ENCODE peak calls at places on chromosomes 11 and 22, in four cellular contexts. Z, J, C and K are unnamed samples.

GRCh38 chr11:119584193-119585037 is 144.6 kb downstream of the NECTIN1 start:
- DNase-seq in Z (no peak), J (peak; percentile 75), C (no peak), K (peak; percentile 44)

GRCh38 chr11:73578786-73579185 is 19.1 kb downstream of the FAM168A start:
- DNase-seq in Z (no peak), J (no peak), C (no peak), K (no peak)

GRCh38 chr11:65960824-65961266 is 689 bp upstream of the SART1 start:
- DNase-seq in Z (no peak), J (no peak), C (no peak), K (no peak)

GRCh38 chr22:47163876-47164513 is 401.5 kb downstream of the TBC1D22A start:
- DNase-seq in Z (peak; percentile 52), J (no peak), C (no peak), K (peak; percentile 43)

GRCh38 chr11:19499999-19500398 is 212.6 kb upstream of the NAV2 start:
- DNase-seq in Z (no peak), J (peak; percentile 99), C (no peak), K (no peak)

GRCh38 chr11:8381871-8382396 is 118.3 kb upstream of the LMO1 start:
- DNase-seq in Z (no peak), J (no peak), C (no peak), K (no peak)

GRCh38 chr11:117704416-117705150 is 92.4 kb downstream of the DSCAML1 start:
- DNase-seq in Z (no peak), J (no peak), C (no peak), K (no peak)

GRCh38 chr11:111697910-111698309 is 68.3 kb downstream of the PPP2R1B start:
- DNase-seq in Z (no peak), J (no peak), C (no peak), K (no peak)

GRCh38 chr22:19806213-19807160 is 45.9 kb downstream of the TBX1 start:
- DNase-seq in Z (peak; percentile 67), J (no peak), C (peak; percentile 87), K (peak; percentile 92)

GRCh38 chr22:29892315-29892714 is 9.3 kb downstream of the MTMR3 start:
- DNase-seq in Z (no peak), J (no peak), C (no peak), K (no peak)

GRCh38 chr11:115607621-115608191 is 103.5 kb upstream of the CADM1 start:
- DNase-seq in Z (no peak), J (no peak), C (no peak), K (no peak)